ENCODE peak calls at places on chromosomes 12 and 14, in four cellular contexts. Q is CD8-positive, alpha-beta memory T cell; D is cardiac muscle cell; M is mesenchymal stem cell. O is an unnamed sample. For H3K4me1, the result is how much of the 10 kb centered on the place peaks cover.

GRCh38 chr12:118611295-118611694 is 234.9 kb downstream of the SUDS3 start:
- DNase-seq in Q (no peak), D (no peak), M (no peak), O (peak)

GRCh38 chr12:4074129-4074528 is 199.4 kb upstream of the CCND2 start:
- DNase-seq in M (no peak), Q (no peak), D (no peak), O (no peak)

GRCh38 chr12:51818567-51819300 is 29.8 kb downstream of the FIGNL2 start:
- DNase-seq in D (no peak), Q (no peak), M (peak), O (no peak)

GRCh38 chr12:85280138-85280983 is at the start of gene ALX1:
- DNase-seq in M (peak), D (peak), Q (no peak), O (peak)

GRCh38 chr14:99055816-99056215 is 216.2 kb downstream of the BCL11B start:
- DNase-seq in D (no peak), Q (peak), M (no peak), O (no peak)

GRCh38 chr12:54749191-54749818 is 101.1 kb upstream of the DCD start:
- DNase-seq in M (peak), D (peak), Q (peak), O (no peak)

GRCh38 chr12:114747156-114747555 is 63.2 kb upstream of the TBX3 start:
- DNase-seq in M (no peak), D (no peak), Q (no peak), O (no peak)

GRCh38 chr12:78963439-78964222 is 99.1 kb downstream of the SYT1 start:
- DNase-seq in D (no peak), Q (no peak), M (no peak), O (no peak)

GRCh38 chr14:100376751-100377171 is 53.6 kb downstream of the SLC25A47 start:
- DNase-seq in M (peak), Q (no peak), D (no peak), O (no peak)

GRCh38 chr12:94426049-94426448 is 33.6 kb downstream of the CEP83 start:
- DNase-seq in M (no peak), Q (no peak), D (no peak), O (no peak)
- H3K4me3 ChIP-seq in M (no peak), Q (no peak), D (no peak), O (no peak)

DNA sequence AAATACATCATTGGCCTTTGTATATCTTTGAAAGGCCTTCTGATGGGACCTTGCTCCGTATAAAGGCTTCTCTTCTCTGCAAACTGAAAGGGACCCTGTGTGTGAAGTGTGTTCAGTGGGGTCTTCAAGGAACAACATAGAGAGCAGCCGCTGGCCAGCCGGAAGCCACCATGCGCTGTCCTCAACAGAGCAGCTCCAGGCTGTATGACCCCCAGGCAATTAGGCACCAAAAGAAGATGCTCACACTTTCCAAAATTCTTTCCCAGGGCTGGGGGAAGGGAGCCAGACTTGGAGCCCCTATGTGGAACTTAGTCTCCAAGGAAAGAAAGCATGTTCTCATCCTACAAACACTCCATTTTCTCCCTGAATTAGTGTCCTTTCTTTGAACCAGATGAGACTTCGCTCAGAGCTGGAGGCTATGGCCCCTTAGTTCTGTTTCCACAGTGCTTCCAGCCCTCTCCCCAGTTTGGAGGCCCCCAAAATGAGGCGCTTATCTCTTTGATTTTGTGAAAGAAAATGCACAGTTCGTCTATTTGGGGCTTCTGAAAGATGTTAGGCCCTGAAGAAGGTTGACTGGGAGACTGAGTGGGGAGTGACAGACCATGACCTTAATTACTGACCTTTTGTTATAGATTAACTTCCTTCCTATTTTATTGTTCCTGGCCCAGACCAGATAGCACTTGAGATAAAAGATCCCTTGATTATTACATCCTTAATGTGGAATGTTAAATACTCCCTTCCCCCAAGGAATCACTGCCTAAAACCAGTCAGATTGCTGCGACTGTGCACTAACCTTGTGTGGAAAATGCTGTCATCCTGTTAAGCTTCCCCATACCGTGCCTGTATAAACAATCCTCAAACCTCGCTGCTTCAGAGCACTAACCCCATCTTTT is 128.3 kb upstream of the FGD4 start:
- DNase-seq in D (no peak), Q (no peak), M (peak), O (no peak)
- H3K4me1 ChIP-seq in D (under half), Q (under half), M (under half), O (under half)

GRCh38 chr12:15556411-15556810 is 232.8 kb downstream of the EPS8 start:
- DNase-seq in Q (no peak), M (no peak), D (no peak), O (no peak)
- H3K4me3 ChIP-seq in Q (no peak), M (no peak), D (no peak), O (no peak)

DNA sequence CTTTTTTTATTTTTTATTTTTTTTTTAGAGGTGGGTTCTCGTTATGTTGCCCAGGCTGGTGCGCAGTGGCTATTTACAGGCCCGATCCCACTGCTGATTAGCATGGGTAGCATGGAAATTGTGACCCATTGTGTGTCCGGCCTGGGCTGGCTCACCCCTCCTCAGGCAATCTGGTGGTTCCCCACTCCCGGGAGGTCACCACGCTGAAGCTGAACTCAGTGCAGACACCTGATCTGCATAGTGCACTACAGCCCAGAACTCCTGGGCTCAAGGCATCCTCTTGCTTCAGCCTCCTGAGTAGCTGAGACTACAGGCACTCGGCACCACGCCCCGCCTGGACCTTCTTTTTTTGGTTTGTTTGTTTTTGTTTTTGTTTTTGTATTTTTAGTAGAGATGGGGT is 5.5 kb upstream of the CD4 start:
- DNase-seq in M (no peak), D (no peak), Q (no peak), O (no peak)
- H3K4me1 ChIP-seq in M (under half), D (under half), Q (half or more), O (under half)

GRCh38 chr14:25011095-25011494 is 38.9 kb downstream of the STXBP6 start:
- DNase-seq in M (no peak), Q (no peak), D (no peak), O (no peak)

GRCh38 chr14:25007832-25008231 is 42.1 kb downstream of the STXBP6 start:
- DNase-seq in M (no peak), Q (no peak), D (no peak), O (no peak)

GRCh38 chr14:25009891-25010290 is 40.1 kb downstream of the STXBP6 start:
- DNase-seq in D (peak), M (peak), Q (no peak), O (no peak)

GRCh38 chr14:25006961-25007795 is 42.8 kb downstream of the STXBP6 start:
- DNase-seq in D (no peak), M (peak), Q (no peak), O (no peak)

GRCh38 chr14:25010471-25010870 is 39.5 kb downstream of the STXBP6 start:
- DNase-seq in Q (no peak), M (no peak), D (no peak), O (no peak)
- H3K4me3 ChIP-seq in Q (no peak), M (no peak), D (no peak), O (no peak)

GRCh38 chr14:55127491-55127951 is 1.5 kb upstream of the LGALS3 start:
- DNase-seq in M (peak), Q (no peak), D (no peak), O (no peak)

GRCh38 chr14:55124774-55125372 is 4.2 kb upstream of the LGALS3 start:
- DNase-seq in D (no peak), M (no peak), Q (no peak), O (no peak)

GRCh38 chr14:55125403-55125802 is 3.6 kb upstream of the LGALS3 start:
- DNase-seq in D (no peak), M (no peak), Q (no peak), O (no peak)

GRCh38 chr14:55126932-55127490 is 2.0 kb upstream of the LGALS3 start:
- DNase-seq in Q (no peak), M (no peak), D (no peak), O (no peak)

DNA sequence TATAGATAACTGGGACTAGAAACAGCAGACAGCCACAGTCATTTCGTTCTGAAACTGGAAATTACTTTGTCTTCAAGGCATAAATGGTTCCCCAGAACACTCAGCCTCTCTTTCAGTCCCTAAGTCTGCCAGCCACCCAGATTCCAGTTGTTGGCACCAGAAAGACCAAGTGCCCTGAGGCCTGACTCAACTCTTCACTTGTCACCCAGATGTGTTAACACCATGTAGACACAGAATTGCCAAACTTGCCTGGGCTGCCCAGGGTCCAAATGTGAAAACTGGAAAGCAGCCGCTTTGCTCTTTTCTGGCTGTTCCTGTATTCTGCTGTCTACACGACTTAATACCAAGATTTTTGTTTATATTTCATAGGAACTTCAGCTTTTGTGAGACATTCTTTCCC is 3.0 kb upstream of the LGALS3 start:
- DNase-seq in M (no peak), Q (no peak), D (no peak), O (no peak)
- H3K4me1 ChIP-seq in M (under half), Q (under half), D (under half), O (under half)